ENCODE peak calls at places on chromosomes 16 and 17, in four cellular contexts. A is IMR-90, H is H9, R is H1. Z is an unnamed sample.

GRCh38 chr16:74226361-74226979 is 70.1 kb upstream of the PSMD7 start:
- DNase-seq in R (no peak), A (peak), H (no peak), Z (peak)

GRCh38 chr17:28717578-28718316 is at the start of gene RAB34:
- DNase-seq in A (peak), R (peak), H (peak), Z (peak)

GRCh38 chr17:55053855-55054254 is 85.3 kb downstream of the STXBP4 start:
- DNase-seq in H (no peak), A (peak), R (no peak), Z (peak)

GRCh38 chr17:78069695-78070094 is 58.9 kb downstream of the TMC6 start:
- DNase-seq in A (no peak), H (no peak), R (no peak), Z (no peak)

GRCh38 chr17:45147102-45147580 is 1.1 kb upstream of the HEXIM1 start:
- DNase-seq in A (peak), R (no peak), H (no peak), Z (no peak)

GRCh38 chr17:33016920-33017319 is 25.3 kb downstream of the SPACA3 start:
- DNase-seq in H (peak), R (no peak), A (no peak), Z (peak)

GRCh38 chr17:14346801-14347200 is 45.9 kb downstream of the HS3ST3B1 start:
- DNase-seq in R (no peak), H (no peak), A (no peak), Z (peak)

GRCh38 chr17:61168506-61168905 is 231.1 kb upstream of the TBX2 start:
- DNase-seq in H (no peak), R (no peak), A (peak), Z (no peak)

GRCh38 chr17:34254651-34255380 is at the start of gene CCL2:
- DNase-seq in H (peak), R (peak), A (peak), Z (peak)

GRCh38 chr16:87701505-87701921 is 64.3 kb downstream of the KLHDC4 start:
- DNase-seq in A (no peak), H (no peak), R (no peak), Z (no peak)

GRCh38 chr17:6666557-6666956 is 15.0 kb downstream of the C17orf100 start:
- DNase-seq in R (no peak), H (peak), A (no peak), Z (no peak)

GRCh38 chr16:81821422-81822128 is 42.5 kb downstream of the PLCG2 start:
- DNase-seq in A (no peak), H (no peak), R (no peak), Z (no peak)

GRCh38 chr16:8676737-8677375 is 2.4 kb downstream of the ABAT start:
- DNase-seq in A (no peak), H (no peak), R (no peak), Z (no peak)

GRCh38 chr16:75805946-75806345 is 79.7 kb upstream of the CPHXL start:
- DNase-seq in H (no peak), R (no peak), A (no peak), Z (peak)

GRCh38 chr16:88855736-88856121 is 1.0 kb downstream of the GALNS start:
- DNase-seq in H (no peak), R (no peak), A (no peak), Z (no peak)
- H3K9ac ChIP-seq in H (no peak), R (no peak), A (peak), Z (no peak)

GRCh38 chr17:17934796-17935195 is 37.4 kb downstream of the TOM1L2 start:
- DNase-seq in R (no peak), A (no peak), H (no peak), Z (no peak)
- H3K56ac ChIP-seq in R (no peak), A (no peak), H (no peak), Z (no peak)

DNA sequence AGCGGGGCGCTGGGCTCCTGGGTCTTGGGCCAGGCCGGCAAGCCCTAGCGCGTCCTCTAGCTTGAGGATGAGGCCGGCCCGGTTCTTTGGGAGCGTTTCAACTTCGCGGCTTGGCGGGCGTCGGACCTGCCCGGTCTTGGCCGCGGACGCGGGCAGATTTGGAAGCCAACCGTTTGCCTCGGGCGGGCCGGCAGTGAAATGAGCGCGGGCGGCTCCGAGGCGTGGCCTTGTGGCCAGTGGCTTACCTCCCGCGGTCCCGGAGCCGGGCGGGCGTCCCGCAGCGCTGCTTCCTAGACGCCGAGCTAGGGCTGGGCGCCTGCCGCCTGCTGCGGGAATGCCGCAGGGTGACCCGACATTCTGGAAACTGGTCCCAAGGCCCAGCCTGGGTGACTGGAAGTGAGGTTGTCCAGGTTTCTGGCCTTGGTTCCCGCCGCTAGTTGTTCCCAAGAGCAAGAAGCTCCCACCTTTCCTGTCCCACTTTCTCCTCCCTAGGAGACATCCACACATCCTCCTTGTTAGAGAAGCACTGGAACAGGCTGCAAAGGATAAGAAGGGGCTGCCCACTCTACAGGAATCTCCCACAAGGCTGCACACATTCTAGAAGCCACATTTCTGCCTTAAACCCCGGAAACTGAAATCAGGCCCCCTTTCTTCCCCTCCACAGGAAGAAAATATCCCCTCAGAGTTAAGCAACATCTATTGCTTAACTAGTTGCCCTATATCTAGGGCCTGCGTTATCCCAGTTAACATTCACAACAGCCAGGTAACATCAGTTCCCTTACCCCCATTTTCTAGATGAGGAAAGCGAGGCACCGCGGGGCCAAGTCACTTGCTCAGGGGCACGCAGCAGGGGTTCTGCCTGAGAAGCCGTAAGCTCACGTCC is 4.5 kb upstream of the CBX8 start:
- DNase-seq in H (peak), R (no peak), A (no peak), Z (no peak)
- H3K4ac ChIP-seq in H (no peak), R (no peak), A (no peak), Z (no peak)

GRCh38 chr17:11637796-11638195 is 39.5 kb downstream of the DNAH9 start:
- DNase-seq in H (no peak), R (no peak), A (no peak), Z (no peak)
- H3K9ac ChIP-seq in H (no peak), R (no peak), A (no peak), Z (no peak)

DNA sequence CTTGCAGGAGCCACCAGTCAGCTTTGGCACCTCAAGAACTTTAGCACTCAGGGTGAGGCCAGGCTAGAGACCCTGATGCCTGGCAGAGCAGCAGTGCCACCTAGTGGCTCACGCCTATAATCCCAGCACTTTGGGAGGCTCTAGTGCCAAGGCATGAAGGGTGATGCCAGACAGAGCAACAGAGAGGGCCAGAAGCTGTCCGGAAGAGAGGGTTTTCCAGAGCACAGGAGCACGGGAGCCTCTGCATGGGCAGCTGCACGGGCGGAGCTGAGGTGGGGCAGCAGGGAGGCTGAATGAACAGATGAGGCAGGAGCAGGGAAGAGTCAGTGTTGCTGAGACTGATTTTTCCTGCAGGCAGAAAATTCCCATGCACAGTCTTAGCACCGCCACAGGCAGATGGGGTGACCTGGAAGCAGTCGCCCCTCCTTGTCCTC is 38.9 kb downstream of the MYH3 start:
- DNase-seq in R (peak), H (peak), A (peak), Z (peak)
- H3K56ac ChIP-seq in R (no peak), H (no peak), A (no peak), Z (peak)

DNA sequence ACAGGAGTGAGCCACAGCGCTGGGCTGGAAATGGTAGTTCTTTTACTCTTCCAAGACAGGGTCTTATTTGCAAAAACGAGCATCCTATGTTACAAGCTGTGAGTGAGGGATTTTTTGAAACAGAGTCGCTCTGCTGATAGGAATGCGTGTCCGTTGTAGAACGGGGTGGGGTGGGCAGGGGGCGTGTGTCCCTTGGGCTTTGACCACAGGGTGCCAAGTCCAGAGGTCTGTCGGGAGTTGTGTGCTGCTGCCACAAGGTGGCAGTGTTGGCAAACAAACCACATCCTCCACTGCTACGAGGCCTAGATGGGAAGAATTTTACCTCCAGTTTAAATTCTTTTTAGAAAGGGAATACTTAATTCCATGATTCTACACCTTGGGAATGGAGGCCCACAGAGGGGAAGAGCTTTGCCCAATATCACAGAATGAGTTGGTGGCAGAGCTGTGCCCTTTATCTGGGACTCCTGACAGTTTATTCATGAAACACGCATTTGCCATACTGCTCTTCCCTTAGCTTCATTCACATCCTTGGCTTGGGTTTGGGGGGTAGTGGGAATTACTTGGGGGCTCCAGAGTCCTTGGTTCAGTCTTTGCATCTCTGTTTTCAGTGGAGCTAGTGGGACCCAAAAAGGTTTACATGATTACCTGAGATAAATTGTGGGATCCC is 30.6 kb upstream of the ETV4 start:
- DNase-seq in R (peak), A (peak), H (peak), Z (peak)
- H3K4ac ChIP-seq in R (peak), A (peak), H (no peak), Z (no peak)

GRCh38 chr17:76481091-76481655 is 13.8 kb downstream of the AANAT start:
- DNase-seq in R (no peak), H (no peak), A (no peak), Z (no peak)

GRCh38 chr17:76487451-76488192 is 13.6 kb downstream of the RHBDF2 start:
- DNase-seq in H (no peak), R (no peak), A (no peak), Z (no peak)

GRCh38 chr17:76490112-76490710 is 11.0 kb downstream of the RHBDF2 start:
- DNase-seq in A (no peak), R (no peak), H (no peak), Z (no peak)

GRCh38 chr17:76484228-76484725 is 16.9 kb downstream of the AANAT start:
- DNase-seq in H (no peak), A (no peak), R (no peak), Z (no peak)

GRCh38 chr17:76485569-76485968 is 15.7 kb downstream of the RHBDF2 start:
- DNase-seq in R (no peak), A (no peak), H (no peak), Z (no peak)
- H3K9ac ChIP-seq in R (no peak), A (no peak), H (no peak), Z (no peak)

GRCh38 chr16:58455750-58456149 is 44.2 kb upstream of the NDRG4 start:
- DNase-seq in H (no peak), A (no peak), R (no peak), Z (no peak)
- H3K56ac ChIP-seq in H (no peak), A (no peak), R (no peak), Z (no peak)

GRCh38 chr17:48995871-48996695 is 1.1 kb upstream of the IGF2BP1 start:
- DNase-seq in R (peak), A (no peak), H (peak), Z (peak)

GRCh38 chr17:48994548-48995331 is 2.4 kb upstream of the IGF2BP1 start:
- DNase-seq in H (no peak), A (no peak), R (no peak), Z (no peak)

GRCh38 chr17:48996696-48997102 is 486 bp upstream of the IGF2BP1 start:
- DNase-seq in A (no peak), R (no peak), H (no peak), Z (no peak)

GRCh38 chr17:48997103-48997826 is at the start of gene IGF2BP1:
- DNase-seq in H (peak), A (peak), R (peak), Z (peak)

DNA sequence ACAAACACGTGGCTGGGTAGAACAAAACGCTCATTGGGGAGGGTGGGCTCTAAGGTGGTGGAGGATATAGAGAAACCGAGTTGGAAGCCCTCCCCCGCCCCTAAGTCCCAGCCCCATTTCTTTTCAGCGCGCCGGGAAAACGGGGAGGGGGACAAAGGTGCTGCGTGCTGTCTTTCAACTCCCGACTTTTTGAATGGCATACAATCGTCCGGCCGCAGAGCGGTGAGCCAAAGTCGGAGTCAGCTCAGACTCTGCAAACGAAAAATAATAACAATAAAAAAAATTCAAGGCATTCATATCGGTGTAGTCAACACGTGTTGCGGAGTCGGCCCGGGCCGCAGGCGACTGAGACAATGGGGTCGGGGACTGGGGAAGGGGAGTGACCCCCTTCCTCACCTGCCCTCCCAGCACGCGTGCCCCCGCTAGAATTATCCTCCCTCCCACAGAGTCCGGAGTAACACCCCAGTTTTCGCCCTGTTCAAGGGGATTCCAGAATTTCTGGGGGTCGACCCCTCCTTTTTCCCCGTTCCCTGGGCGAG is 1.8 kb upstream of the IGF2BP1 start:
- DNase-seq in R (no peak), H (peak), A (no peak), Z (peak)
- H3K4ac ChIP-seq in R (peak), H (peak), A (peak), Z (peak)